ENCODE peak calls at places on chromosomes 5 and 9, in ten cellular contexts. Q is coronary artery; I is NCI-H774; J is ascending aorta; M is stimulated activated CD4-positive, alpha-beta T cell treated with anti-CD3 and anti-CD28 coated beads, Interleukin-2, amount 100 ng/mL, for 24 hours; R is adrenal gland; H is RPMI7951; E is central memory CD8-positive, alpha-beta T cell; F is MG63; X is body of pancreas. K is an unnamed sample.

GRCh38 chr5:167736992-167737391 is 554.5 kb upstream of the WWC1 start:
- DNase-seq in Q (no peak), I (no peak), J (no peak), M (no peak), R (no peak), H (no peak), E (no peak), F (no peak), X (no peak), K (no peak)

GRCh38 chr9:129869585-129870501 is 34.6 kb downstream of the USP20 start:
- DNase-seq in Q (no peak), I (no peak), J (no peak), M (no peak), R (no peak), H (no peak), E (no peak), F (no peak), X (no peak), K (no peak)

GRCh38 chr5:72508241-72509170 is 1.3 kb upstream of the ZNF366 start:
- DNase-seq in Q (no peak), I (no peak), J (no peak), M (no peak), R (no peak), H (no peak), E (no peak), F (no peak), X (no peak), K (no peak)

GRCh38 chr5:80988419-80988925 is 28.3 kb downstream of the RASGRF2 start:
- DNase-seq in Q (no peak), I (no peak), J (no peak), M (no peak), R (no peak), H (no peak), E (no peak), F (no peak), X (no peak), K (no peak)

GRCh38 chr9:93651521-93651950 is 75.2 kb downstream of the PHF2 start:
- DNase-seq in Q (peak), I (no peak), J (peak), M (no peak), R (no peak), H (no peak), E (no peak), F (no peak), X (peak), K (no peak)

GRCh38 chr9:121075251-121076036 is 689 bp downstream of the CNTRL start:
- DNase-seq in Q (no peak), I (peak), J (no peak), M (no peak), R (no peak), H (no peak), E (no peak), F (no peak), X (no peak), K (no peak)

GRCh38 chr5:4339949-4340348 is 744.3 kb downstream of the IRX1 start:
- DNase-seq in Q (no peak), I (no peak), J (no peak), M (no peak), R (no peak), H (no peak), E (no peak), F (no peak), X (no peak), K (no peak)

GRCh38 chr9:14079440-14079839 is 234.5 kb downstream of the NFIB start:
- DNase-seq in Q (no peak), I (no peak), J (no peak), M (no peak), R (no peak), H (no peak), E (no peak), F (no peak), X (no peak), K (no peak)

GRCh38 chr5:122119205-122119604 is 10.1 kb upstream of the ZNF474 start:
- DNase-seq in Q (no peak), I (no peak), J (no peak), M (no peak), R (no peak), H (no peak), E (no peak), F (no peak), X (no peak), K (no peak)

GRCh38 chr9:12640866-12641636 is 52.1 kb upstream of the TYRP1 start:
- DNase-seq in Q (no peak), I (peak), J (no peak), M (no peak), R (no peak), H (no peak), E (no peak), F (no peak), X (no peak), K (no peak)

GRCh38 chr9:1871486-1872181 is 143.5 kb upstream of the SMARCA2 start:
- DNase-seq in Q (no peak), I (peak), J (no peak), M (no peak), R (no peak), H (no peak), E (no peak), F (no peak), X (no peak), K (no peak)

GRCh38 chr5:178331491-178331981 is 98.9 kb upstream of the PHYKPL start:
- DNase-seq in Q (no peak), I (no peak), J (no peak), M (no peak), R (peak), H (peak), E (no peak), F (peak), X (peak), K (no peak)

GRCh38 chr9:131672451-131672850 is 67.4 kb downstream of the RAPGEF1 start:
- DNase-seq in Q (no peak), I (no peak), J (no peak), M (no peak), R (peak), H (no peak), E (no peak), F (no peak), X (no peak), K (no peak)

GRCh38 chr9:112380102-112380581 is at the start of gene HSDL2:
- DNase-seq in Q (no peak), I (no peak), J (no peak), M (peak), R (no peak), H (peak), E (no peak), F (peak), X (no peak), K (no peak)

GRCh38 chr5:87020099-87020934 is 247.4 kb upstream of the RASA1 start:
- DNase-seq in Q (no peak), I (peak), J (peak), M (peak), R (peak), H (peak), E (no peak), F (no peak), X (peak), K (no peak)

GRCh38 chr5:133675376-133676154 is 63.2 kb upstream of the FSTL4 start:
- DNase-seq in Q (peak), I (no peak), J (no peak), M (no peak), R (peak), H (no peak), E (no peak), F (no peak), X (no peak), K (no peak)

GRCh38 chr9:120531683-120532300 is 48.2 kb downstream of the CDK5RAP2 start:
- DNase-seq in Q (no peak), I (peak), J (no peak), M (no peak), R (no peak), H (peak), E (no peak), F (no peak), X (no peak), K (no peak)

GRCh38 chr5:36459191-36460135 is 146.9 kb upstream of the SLC1A3 start:
- DNase-seq in Q (no peak), I (no peak), J (no peak), M (no peak), R (no peak), H (peak), E (no peak), F (no peak), X (no peak), K (no peak)

GRCh38 chr5:141560141-141560540 is 58.7 kb downstream of the DIAPH1 start:
- DNase-seq in Q (no peak), I (peak), J (no peak), M (no peak), R (no peak), H (no peak), E (no peak), F (no peak), X (peak), K (no peak)

GRCh38 chr5:149961186-149961685 is 678 bp downstream of the SLC26A2 start:
- DNase-seq in Q (no peak), I (no peak), J (no peak), M (no peak), R (no peak), H (no peak), E (no peak), F (no peak), X (no peak), K (no peak)

GRCh38 chr5:138149530-138149929 is 10.3 kb upstream of the NME5 start:
- DNase-seq in Q (no peak), I (no peak), J (no peak), M (no peak), R (no peak), H (peak), E (no peak), F (peak), X (no peak), K (no peak)

GRCh38 chr9:114856210-114856941 is 50.5 kb upstream of the TNFSF15 start:
- DNase-seq in Q (no peak), I (no peak), J (no peak), M (no peak), R (no peak), H (no peak), E (no peak), F (peak), X (no peak), K (peak)

GRCh38 chr5:132495063-132495671 is 4.6 kb upstream of the IRF1 start:
- DNase-seq in Q (peak), I (no peak), J (no peak), M (no peak), R (peak), H (no peak), E (no peak), F (no peak), X (peak), K (no peak)

GRCh38 chr5:101424530-101425175 is 521.6 kb upstream of the ST8SIA4 start:
- DNase-seq in Q (no peak), I (peak), J (no peak), M (no peak), R (no peak), H (no peak), E (no peak), F (peak), X (no peak), K (peak)